ENCODE peak calls at places on chromosomes 1 and 21, in eight cellular contexts. A, P, D, S, I, Q, G and Z are unnamed samples.

GRCh38 chr1:21823206-21823979 is 11.3 kb downstream of the LDLRAD2 start:
- DNase-seq in A (no peak), P (no peak), D (no peak), S (no peak), I (no peak), Q (no peak), G (no peak), Z (no peak)

GRCh38 chr21:43188712-43189151 is 19.9 kb downstream of the CRYAA start:
- DNase-seq in A (no peak), P (no peak), D (peak), S (no peak), I (no peak), Q (peak), G (peak), Z (no peak)

GRCh38 chr1:206631085-206631509 is 4.2 kb upstream of the DYRK3 start:
- DNase-seq in A (peak), P (peak), D (no peak), S (peak), I (no peak), Q (no peak), G (peak), Z (peak)

GRCh38 chr21:46098303-46099141 is 610 bp downstream of the COL6A2 start:
- DNase-seq in A (no peak), P (peak), D (peak), S (peak), I (peak), Q (peak), G (no peak), Z (no peak)

GRCh38 chr1:29356663-29357062 is 120.3 kb downstream of the PTPRU start:
- DNase-seq in A (no peak), P (no peak), D (no peak), S (no peak), I (no peak), Q (no peak), G (no peak), Z (no peak)

GRCh38 chr1:38402230-38402815 is 355.7 kb upstream of the POU3F1 start:
- DNase-seq in A (no peak), P (no peak), D (no peak), S (no peak), I (no peak), Q (no peak), G (no peak), Z (no peak)

GRCh38 chr1:1342061-1342562 is 7.1 kb downstream of the DVL1 start:
- DNase-seq in A (no peak), P (no peak), D (no peak), S (no peak), I (no peak), Q (no peak), G (no peak), Z (no peak)

GRCh38 chr1:62528015-62528414 is 69.3 kb upstream of the ANGPTL3 start:
- DNase-seq in A (no peak), P (no peak), D (no peak), S (no peak), I (no peak), Q (no peak), G (peak), Z (no peak)

GRCh38 chr1:219812086-219812485 is 116.3 kb downstream of the SLC30A10 start:
- DNase-seq in A (no peak), P (no peak), D (no peak), S (no peak), I (no peak), Q (no peak), G (no peak), Z (no peak)

GRCh38 chr1:115448282-115449044 is 110.4 kb upstream of the NGF start:
- DNase-seq in A (no peak), P (no peak), D (no peak), S (no peak), I (no peak), Q (no peak), G (no peak), Z (no peak)

GRCh38 chr1:193443886-193444285 is 257.5 kb upstream of the B3GALT2 start:
- DNase-seq in A (no peak), P (no peak), D (no peak), S (no peak), I (no peak), Q (no peak), G (no peak), Z (no peak)

GRCh38 chr1:15128520-15129313 is 24.8 kb upstream of the TMEM51 start:
- DNase-seq in A (peak), P (peak), D (peak), S (peak), I (peak), Q (peak), G (peak), Z (peak)

GRCh38 chr1:179087665-179088064 is 5.8 kb downstream of the TOR3A start:
- DNase-seq in A (no peak), P (no peak), D (no peak), S (peak), I (no peak), Q (no peak), G (no peak), Z (no peak)

GRCh38 chr1:51843948-51844347 is 34.6 kb downstream of the NRDC start:
- DNase-seq in A (no peak), P (no peak), D (no peak), S (no peak), I (no peak), Q (no peak), G (no peak), Z (peak)

GRCh38 chr1:237634922-237635321 is 255.8 kb downstream of the ZP4 start:
- DNase-seq in A (no peak), P (no peak), D (no peak), S (no peak), I (no peak), Q (no peak), G (no peak), Z (no peak)

GRCh38 chr1:39695011-39695410 is 3.8 kb upstream of the HPCAL4 start:
- DNase-seq in A (no peak), P (peak), D (no peak), S (no peak), I (no peak), Q (no peak), G (no peak), Z (no peak)

GRCh38 chr1:35192056-35192852 is 691 bp downstream of the SFPQ start:
- DNase-seq in A (peak), P (peak), D (peak), S (peak), I (peak), Q (peak), G (peak), Z (peak)
- TF ChIP-seq CTCF in A (no peak), P (no peak), D (peak), S (no peak), I (peak), Q (peak), G (no peak), Z (peak)

GRCh38 chr21:44845418-44846200 is 27.7 kb upstream of the SUMO3 start:
- DNase-seq in A (peak), P (peak), D (peak), S (peak), I (peak), Q (no peak), G (peak), Z (peak)
- TF ChIP-seq CTCF in A (peak), P (peak), D (peak), S (no peak), I (no peak), Q (no peak), G (no peak), Z (peak)

DNA sequence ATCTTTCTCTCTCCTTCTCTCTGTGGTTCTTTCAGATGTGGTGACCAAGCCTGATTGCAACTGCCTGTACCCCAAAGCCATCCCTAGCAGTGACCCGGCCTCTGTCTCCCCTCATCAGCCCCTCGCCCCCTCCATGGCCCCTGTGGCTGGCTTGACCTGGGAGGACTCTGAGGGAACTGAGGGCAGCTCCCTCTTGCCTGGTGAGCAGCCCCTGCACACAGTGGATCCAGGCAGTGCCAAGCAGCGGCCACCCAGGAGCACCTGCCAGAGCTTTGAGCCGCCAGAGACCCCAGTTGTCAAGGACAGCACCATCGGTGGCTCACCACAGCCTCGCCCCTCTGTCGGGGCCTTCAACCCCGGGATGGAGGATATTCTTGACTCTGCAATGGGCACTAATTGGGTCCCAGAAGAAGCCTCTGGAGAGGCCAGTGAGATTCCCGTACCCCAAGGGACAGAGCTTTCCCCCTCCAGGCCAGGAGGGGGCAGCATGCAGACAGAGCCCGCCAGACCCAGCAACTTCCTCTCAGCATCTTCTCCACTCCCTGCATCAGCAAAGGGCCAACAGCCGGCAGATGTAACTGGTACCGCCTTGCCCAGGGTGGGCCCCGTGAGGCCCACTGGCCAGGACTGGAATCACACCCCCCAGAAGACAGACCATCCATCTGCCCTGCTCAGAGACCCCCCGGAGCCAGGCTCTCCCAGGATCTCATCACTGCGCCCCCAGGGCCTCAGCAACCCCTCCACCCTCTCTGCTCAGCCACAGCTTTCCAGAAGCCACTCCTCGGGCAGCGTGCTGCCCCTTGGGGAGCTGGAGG is 12.7 kb downstream of the CSF1 start:
- DNase-seq in A (no peak), P (no peak), D (no peak), S (peak), I (no peak), Q (no peak), G (no peak), Z (no peak)
- TF ChIP-seq CTCF in A (peak), P (peak), D (peak), S (peak), I (peak), Q (peak), G (peak), Z (peak)

GRCh38 chr1:100927276-100927675 is 31.4 kb downstream of the SLC30A7 start:
- DNase-seq in A (no peak), P (no peak), D (no peak), S (no peak), I (no peak), Q (no peak), G (no peak), Z (no peak)

GRCh38 chr1:100924991-100925390 is 29.1 kb downstream of the SLC30A7 start:
- DNase-seq in A (no peak), P (no peak), D (no peak), S (no peak), I (no peak), Q (no peak), G (no peak), Z (no peak)

GRCh38 chr1:100926240-100926639 is 30.4 kb downstream of the SLC30A7 start:
- DNase-seq in A (no peak), P (no peak), D (no peak), S (no peak), I (no peak), Q (no peak), G (no peak), Z (no peak)

GRCh38 chr1:100930494-100930893 is 34.6 kb downstream of the SLC30A7 start:
- DNase-seq in A (no peak), P (no peak), D (no peak), S (no peak), I (no peak), Q (no peak), G (no peak), Z (no peak)

DNA sequence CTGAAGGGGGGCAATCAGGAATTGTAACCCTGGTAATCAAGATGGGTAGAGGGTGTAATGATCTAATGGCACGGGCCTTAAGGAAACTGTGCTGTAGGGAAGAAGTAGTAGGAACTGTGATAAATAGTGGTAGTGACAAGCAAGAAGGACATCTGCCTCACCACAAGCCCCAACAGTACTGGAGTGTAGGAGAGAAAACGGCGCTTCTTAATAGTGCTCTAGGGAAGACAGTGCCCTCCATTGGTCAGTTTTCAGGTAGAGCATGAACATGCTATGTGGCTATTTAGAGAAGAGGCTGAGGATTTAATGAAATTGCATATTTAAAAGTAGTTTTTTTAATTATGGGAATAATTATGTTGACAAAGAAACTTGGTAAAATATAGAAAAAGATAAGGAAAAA is 32.2 kb downstream of the SLC30A7 start:
- DNase-seq in A (no peak), P (no peak), D (no peak), S (no peak), I (no peak), Q (no peak), G (no peak), Z (no peak)
- TF ChIP-seq CTCF in A (peak), P (no peak), D (no peak), S (no peak), I (no peak), Q (no peak), G (no peak), Z (peak)

GRCh38 chr21:35984654-35985366 is 75.5 kb downstream of the SETD4 start:
- DNase-seq in A (no peak), P (no peak), D (no peak), S (no peak), I (no peak), Q (no peak), G (no peak), Z (no peak)
- TF ChIP-seq CTCF in A (no peak), P (no peak), D (no peak), S (no peak), I (no peak), Q (no peak), G (no peak), Z (no peak)

GRCh38 chr1:203479646-203480045 is 4.0 kb downstream of the PRELP start:
- DNase-seq in A (no peak), P (no peak), D (no peak), S (no peak), I (no peak), Q (no peak), G (no peak), Z (no peak)

GRCh38 chr1:203481186-203481585 is 5.6 kb downstream of the PRELP start:
- DNase-seq in A (peak), P (no peak), D (no peak), S (no peak), I (no peak), Q (no peak), G (no peak), Z (no peak)

GRCh38 chr1:203480525-203481084 is 5.0 kb downstream of the PRELP start:
- DNase-seq in A (peak), P (peak), D (peak), S (no peak), I (peak), Q (peak), G (peak), Z (no peak)

GRCh38 chr1:203478986-203479385 is 3.4 kb downstream of the PRELP start:
- DNase-seq in A (no peak), P (no peak), D (no peak), S (no peak), I (no peak), Q (no peak), G (no peak), Z (no peak)

GRCh38 chr1:203480084-203480483 is 4.5 kb downstream of the PRELP start:
- DNase-seq in A (peak), P (peak), D (no peak), S (no peak), I (no peak), Q (no peak), G (no peak), Z (no peak)
- TF ChIP-seq CTCF in A (peak), P (peak), D (no peak), S (no peak), I (no peak), Q (no peak), G (no peak), Z (no peak)

DNA sequence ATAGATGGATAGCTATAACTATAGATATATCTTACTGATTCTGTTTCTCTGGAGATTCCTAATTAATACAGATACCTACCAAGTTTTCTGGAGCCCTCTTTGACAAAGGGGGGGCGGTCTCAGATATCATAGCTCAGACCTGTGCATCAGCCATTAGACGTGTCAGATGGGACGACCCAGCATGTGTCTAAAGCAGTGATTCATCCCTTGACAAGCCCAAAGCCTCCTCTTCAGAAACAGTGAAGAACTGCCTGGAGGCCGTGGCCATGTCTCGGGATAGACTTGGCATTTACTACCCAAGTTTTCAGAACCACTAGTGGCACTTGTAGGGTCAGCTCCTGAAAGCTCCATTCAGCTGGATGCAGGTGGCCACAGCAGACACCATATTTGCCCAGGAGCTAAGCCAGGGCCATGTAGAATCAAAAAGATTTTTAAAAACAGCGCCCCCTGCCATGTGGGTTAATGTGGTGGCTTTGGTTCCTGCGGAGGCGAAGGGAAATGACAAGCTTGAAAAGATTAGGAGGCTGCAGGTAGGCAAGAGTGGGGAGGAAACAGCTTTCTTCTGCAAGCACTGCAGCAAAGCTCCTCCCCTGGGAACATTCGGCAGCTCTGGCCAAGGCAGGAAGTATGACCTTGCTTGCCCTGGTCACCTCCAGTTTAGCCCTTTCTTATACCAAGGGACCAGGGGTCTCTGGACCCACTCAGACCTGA is 82.2 kb downstream of the FBXO2 start:
- DNase-seq in A (no peak), P (no peak), D (no peak), S (peak), I (no peak), Q (no peak), G (peak), Z (no peak)
- TF ChIP-seq CTCF in A (peak), P (no peak), D (no peak), S (peak), I (no peak), Q (no peak), G (no peak), Z (peak)

GRCh38 chr1:156495401-156496140 is 5.0 kb downstream of the MEF2D start:
- DNase-seq in A (no peak), P (peak), D (no peak), S (no peak), I (no peak), Q (no peak), G (peak), Z (no peak)

GRCh38 chr1:156494309-156494895 is 6.2 kb downstream of the MEF2D start:
- DNase-seq in A (no peak), P (no peak), D (no peak), S (no peak), I (no peak), Q (no peak), G (no peak), Z (no peak)

GRCh38 chr1:156497743-156498446 is 2.7 kb downstream of the MEF2D start:
- DNase-seq in A (no peak), P (no peak), D (peak), S (no peak), I (no peak), Q (no peak), G (peak), Z (no peak)

GRCh38 chr1:156497078-156497742 is 3.4 kb downstream of the MEF2D start:
- DNase-seq in A (no peak), P (no peak), D (peak), S (no peak), I (no peak), Q (no peak), G (peak), Z (no peak)

DNA sequence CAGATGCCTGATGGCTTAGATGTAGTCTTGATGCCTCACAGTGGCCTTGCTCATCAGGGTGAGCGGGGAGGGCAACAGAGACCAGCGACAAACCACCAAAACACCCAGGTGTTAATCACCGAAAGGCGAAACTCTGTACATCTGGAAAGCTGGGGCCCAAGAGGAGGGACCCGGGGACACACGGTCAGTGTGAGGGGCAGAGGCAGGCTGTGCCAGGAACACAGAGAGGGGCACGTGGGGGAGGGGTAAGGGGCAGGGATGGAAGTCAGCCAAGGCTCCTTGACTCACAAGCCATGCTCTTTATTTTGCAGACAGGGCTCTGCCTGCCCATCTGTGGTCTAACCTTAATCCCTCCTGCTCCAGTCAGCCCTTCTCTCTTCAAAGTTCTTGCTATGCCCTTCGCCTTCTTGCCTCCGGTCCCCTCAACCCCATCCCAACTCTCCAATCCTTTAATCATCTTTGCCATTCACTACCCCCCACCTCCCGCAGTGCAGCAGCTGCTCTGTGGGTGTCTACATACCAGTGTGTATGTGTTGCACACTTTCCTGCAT is 4.3 kb downstream of the MEF2D start:
- DNase-seq in A (no peak), P (no peak), D (peak), S (no peak), I (no peak), Q (no peak), G (no peak), Z (no peak)
- TF ChIP-seq CTCF in A (no peak), P (no peak), D (no peak), S (no peak), I (no peak), Q (no peak), G (no peak), Z (no peak)

GRCh38 chr1:110006516-110006915 is 22.0 kb downstream of the AHCYL1 start:
- DNase-seq in A (no peak), P (no peak), D (no peak), S (no peak), I (no peak), Q (no peak), G (no peak), Z (no peak)

GRCh38 chr1:110007458-110007857 is 22.9 kb downstream of the AHCYL1 start:
- DNase-seq in A (no peak), P (no peak), D (no peak), S (no peak), I (no peak), Q (no peak), G (no peak), Z (no peak)

GRCh38 chr1:110007045-110007444 is 22.5 kb downstream of the AHCYL1 start:
- DNase-seq in A (no peak), P (no peak), D (no peak), S (no peak), I (no peak), Q (no peak), G (no peak), Z (no peak)

GRCh38 chr1:110011527-110012041 is 22.8 kb upstream of the STRIP1 start:
- DNase-seq in A (peak), P (peak), D (no peak), S (peak), I (no peak), Q (no peak), G (peak), Z (peak)

DNA sequence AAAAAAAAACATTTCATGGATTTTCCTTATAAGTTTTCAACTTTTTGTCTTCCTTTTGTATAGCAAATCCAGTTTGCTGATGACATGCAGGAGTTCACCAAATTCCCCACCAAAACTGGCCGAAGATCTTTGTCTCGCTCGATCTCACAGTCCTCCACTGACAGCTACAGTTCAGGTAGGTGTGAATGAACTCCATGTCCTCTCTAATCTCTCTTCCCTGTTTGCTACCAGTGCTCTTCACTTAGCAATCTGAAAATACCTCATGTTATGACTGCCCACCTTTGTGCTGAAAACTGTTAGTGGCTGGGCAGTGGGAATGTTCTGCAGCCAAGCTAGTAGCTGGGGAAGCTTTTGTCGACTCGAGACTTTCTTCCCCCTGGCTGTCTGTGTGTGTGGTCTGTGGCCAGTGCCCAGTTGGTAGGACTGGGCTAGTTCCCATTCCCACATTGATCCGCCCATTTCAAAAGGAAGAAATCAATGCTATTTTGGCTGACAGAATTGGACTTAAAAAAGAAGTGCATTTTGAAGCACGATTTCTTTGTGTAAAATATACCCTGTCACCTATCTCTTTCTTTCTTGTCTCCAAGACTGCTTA is 24.5 kb downstream of the AHCYL1 start:
- DNase-seq in A (no peak), P (no peak), D (no peak), S (no peak), I (no peak), Q (no peak), G (no peak), Z (no peak)
- TF ChIP-seq CTCF in A (no peak), P (no peak), D (no peak), S (no peak), I (no peak), Q (no peak), G (no peak), Z (no peak)